ENCODE peak calls at places on chromosomes 16 and 17, in nine cellular contexts. P, R, L, W, J, D, T, M and X are unnamed samples.
A peak's percentile ranks its signal among the peaks of the same experiment; 100 is the strongest.

GRCh38 chr16:28292731-28293588 is 635 bp downstream of the SBK1 start:
- DNase-seq in W (no peak), P (no peak), T (no peak), M (no peak), L (no peak), R (peak; percentile 68), D (no peak), J (no peak), X (peak; percentile 49)

GRCh38 chr16:50697881-50698767 is 4.7 kb downstream of the NOD2 start:
- DNase-seq in L (peak; percentile 64), P (no peak), T (peak; percentile 66), M (no peak), R (no peak), W (peak; percentile 69), J (no peak), D (no peak), X (peak; percentile 78)

GRCh38 chr17:74795327-74796020 is 19.3 kb upstream of the NAT9 start:
- DNase-seq in R (no peak), T (no peak), M (no peak), P (no peak), D (no peak), L (no peak), J (no peak), W (no peak), X (no peak)

GRCh38 chr17:69961488-69962145 is 113.4 kb upstream of the KCNJ16 start:
- DNase-seq in P (no peak), J (no peak), D (no peak), T (peak; percentile 45), L (peak; percentile 3), R (no peak), M (peak; percentile 3), W (no peak), X (no peak)

GRCh38 chr17:51032850-51033249 is 87.8 kb downstream of the SPAG9 start:
- DNase-seq in D (no peak), M (no peak), T (peak; percentile 51), L (no peak), P (no peak), J (no peak), W (no peak), R (no peak), X (no peak)

GRCh38 chr17:78924481-78925151 is 571 bp downstream of the TIMP2 start:
- DNase-seq in M (no peak), R (peak; percentile 72), L (no peak), W (no peak), T (no peak), P (no peak), D (no peak), J (peak; percentile 49), X (peak; percentile 12)

GRCh38 chr17:50414808-50415207 is 11.2 kb upstream of the ACSF2 start:
- DNase-seq in L (no peak), M (no peak), J (no peak), W (no peak), R (no peak), P (no peak), D (no peak), T (peak; percentile 46), X (no peak)

GRCh38 chr17:61947367-61948078 is 19.7 kb upstream of the INTS2 start:
- DNase-seq in M (no peak), J (no peak), W (no peak), L (no peak), T (no peak), R (no peak), P (no peak), D (no peak), X (no peak)

GRCh38 chr17:9368631-9369030 is 207.0 kb downstream of the STX8 start:
- DNase-seq in M (no peak), R (no peak), P (no peak), W (no peak), T (no peak), L (peak; percentile 41), J (no peak), D (no peak), X (no peak)

GRCh38 chr17:9364837-9365430 is 210.7 kb downstream of the STX8 start:
- DNase-seq in L (no peak), J (no peak), T (no peak), M (no peak), R (no peak), W (no peak), D (peak; percentile 28), P (no peak), X (no peak)

GRCh38 chr17:9367186-9367585 is 208.4 kb downstream of the STX8 start:
- DNase-seq in W (no peak), M (no peak), T (no peak), L (no peak), P (no peak), R (no peak), D (no peak), J (no peak), X (no peak)

GRCh38 chr17:9371019-9371418 is 204.6 kb downstream of the STX8 start:
- DNase-seq in L (peak; percentile 97), J (no peak), T (peak; percentile 83), W (no peak), P (no peak), D (no peak), M (no peak), R (no peak), X (no peak)

DNA sequence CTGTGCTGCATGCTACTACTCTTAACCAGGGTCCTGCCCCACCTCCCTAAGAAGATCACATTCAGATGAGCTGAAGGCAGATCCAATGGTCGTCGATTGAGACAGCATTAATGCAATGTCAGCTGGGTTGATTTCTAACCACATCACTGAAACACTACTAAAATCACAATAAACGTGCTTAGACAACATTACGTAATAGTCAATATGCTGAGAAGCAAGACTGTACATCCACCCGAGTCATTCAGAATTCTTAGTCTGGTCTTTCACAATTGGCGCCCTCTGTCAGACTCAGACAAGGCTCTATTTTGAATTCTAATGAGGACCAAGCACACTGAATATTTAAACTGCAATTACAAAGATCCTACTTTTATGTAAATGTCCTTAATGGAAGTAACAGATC is 205.2 kb downstream of the STX8 start:
- DNase-seq in D (no peak), P (no peak), M (no peak), L (peak; percentile 81), R (no peak), T (peak; percentile 71), J (no peak), W (no peak), X (no peak)
- TF ChIP-seq CTCF in D (no peak), P (no peak), M (no peak), L (no peak), R (no peak), T (no peak), J (no peak), W (no peak), X (no peak)

DNA sequence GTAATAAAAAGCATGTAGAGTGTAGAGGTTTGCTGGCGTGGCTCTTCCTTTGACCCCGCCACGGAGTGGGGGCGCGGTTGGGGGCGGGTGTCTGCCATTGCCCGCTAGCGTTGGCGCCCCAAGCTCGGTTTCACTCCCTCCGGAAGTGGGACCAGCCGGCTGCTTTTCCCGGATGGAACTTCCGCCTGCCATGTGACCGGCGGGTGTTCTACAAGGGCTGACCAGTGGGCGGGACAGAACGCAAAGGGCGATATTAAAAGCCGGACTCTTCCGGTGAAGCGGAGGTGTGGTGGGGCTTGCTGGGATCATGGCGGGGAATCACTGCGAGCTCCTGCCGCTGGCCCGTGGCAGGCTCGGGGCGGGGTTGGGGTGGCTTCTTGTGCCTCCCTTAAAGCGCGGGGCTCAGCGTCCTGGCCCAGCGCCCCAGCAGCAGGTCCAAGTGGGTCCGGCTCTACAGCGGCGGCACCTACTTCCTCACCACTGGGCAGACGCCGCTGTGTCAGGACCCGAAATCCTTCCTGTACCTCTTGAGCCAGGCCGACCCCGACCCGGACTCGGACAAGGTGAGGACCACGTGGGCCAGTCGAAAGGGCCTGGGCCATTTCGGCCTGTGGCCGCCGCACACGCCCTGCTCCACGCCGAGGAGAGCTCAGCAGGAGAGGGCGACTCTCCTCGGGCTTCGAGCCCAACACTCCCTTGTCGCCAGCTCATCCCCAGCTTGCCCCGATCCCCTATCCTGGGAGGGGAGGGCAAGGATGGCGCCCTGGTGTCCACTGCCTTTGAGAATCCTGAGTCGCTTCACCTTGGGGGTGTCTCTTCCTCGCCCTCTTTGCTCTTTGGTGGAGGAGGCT is 65.6 kb downstream of the PDPK1 start:
- DNase-seq in M (peak; percentile 94), J (peak; percentile 96), T (peak; percentile 97), L (peak; percentile 96), W (peak; percentile 96), R (peak; percentile 97), D (peak; percentile 78), P (peak; percentile 95), X (peak; percentile 91)
- TF ChIP-seq CTCF in M (peak; percentile 35), J (no peak), T (peak; percentile 1), L (no peak), W (no peak), R (no peak), D (no peak), P (no peak), X (no peak)

GRCh38 chr16:57738844-57739243 is 3.3 kb downstream of the KATNB1 start:
- DNase-seq in L (no peak), P (no peak), W (no peak), J (no peak), D (no peak), M (no peak), T (no peak), R (no peak), X (no peak)

GRCh38 chr16:57735755-57736418 is at the start of gene KATNB1:
- DNase-seq in D (no peak), P (no peak), L (no peak), R (no peak), T (peak; percentile 24), M (no peak), J (no peak), W (no peak), X (no peak)

GRCh38 chr16:57734925-57735754 is 430 bp upstream of the KATNB1 start:
- DNase-seq in L (peak; percentile 100), M (peak; percentile 100), R (peak; percentile 99), W (peak; percentile 99), J (peak; percentile 98), D (peak; percentile 100), P (peak; percentile 98), T (peak; percentile 100), X (peak; percentile 99)

GRCh38 chr16:57734308-57734924 is 1.2 kb upstream of the KATNB1 start:
- DNase-seq in L (no peak), P (no peak), M (no peak), W (no peak), D (no peak), J (no peak), R (no peak), T (no peak), X (no peak)

DNA sequence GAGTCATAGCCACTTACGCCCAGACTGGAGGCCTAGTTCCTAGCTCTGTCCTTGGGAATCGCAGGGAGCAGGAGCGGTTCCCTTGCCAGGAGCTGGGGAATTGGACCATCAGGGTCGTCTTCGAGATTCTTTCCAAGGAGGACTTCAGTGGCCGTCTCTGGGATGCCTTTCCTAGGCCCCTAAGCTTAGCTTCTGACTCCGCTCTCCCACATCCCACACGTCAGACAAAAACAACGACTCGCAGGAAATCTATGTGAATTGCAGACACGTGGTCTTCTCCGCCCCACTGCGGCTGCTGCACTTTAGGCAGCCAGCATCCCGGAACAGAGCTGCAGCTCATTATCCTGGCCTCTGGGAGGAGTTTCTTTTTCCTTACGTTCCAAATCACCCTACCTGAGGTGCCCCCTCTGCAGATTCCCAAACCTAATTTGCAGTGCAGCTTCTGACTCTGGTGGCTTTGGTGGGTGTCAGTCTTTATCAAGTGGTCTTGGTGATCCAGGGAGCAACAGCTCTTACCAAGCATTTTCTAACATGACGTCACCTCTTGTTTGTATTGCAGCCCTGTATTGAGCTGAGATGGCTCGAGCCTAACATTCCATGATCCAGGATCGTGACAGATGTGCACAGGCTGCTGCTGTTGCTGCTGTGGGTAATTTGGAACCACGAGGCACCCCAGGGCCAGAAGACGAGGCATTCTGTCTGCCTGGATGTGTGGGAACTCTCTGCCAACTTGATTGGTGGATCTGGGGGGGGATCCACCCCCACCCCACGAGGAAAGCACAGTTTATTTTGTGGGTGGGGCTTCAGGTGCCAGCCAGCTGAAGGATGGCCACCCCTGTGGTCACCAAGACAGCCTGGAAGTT is 1.1 kb downstream of the KATNB1 start:
- DNase-seq in D (peak; percentile 35), R (peak; percentile 67), W (no peak), T (peak; percentile 84), M (peak; percentile 53), J (no peak), P (no peak), L (peak; percentile 77), X (peak; percentile 69)
- TF ChIP-seq CTCF in D (peak; percentile 31), R (no peak), W (no peak), T (peak; percentile 41), M (peak; percentile 29), J (no peak), P (peak; percentile 15), L (peak; percentile 43), X (no peak)

GRCh38 chr17:16467044-16467443 is 24.9 kb downstream of the LRRC75A start:
- DNase-seq in R (no peak), M (no peak), T (no peak), D (no peak), P (no peak), J (no peak), W (no peak), L (no peak), X (no peak)
- TF ChIP-seq CTCF in R (no peak), M (no peak), T (no peak), D (no peak), P (no peak), J (no peak), W (no peak), L (no peak), X (no peak)